ENCODE peak calls at places on chromosomes 1 and 21, in seven cellular contexts. P, L, G, A, C, O and S are unnamed samples.

GRCh38 chr1:15701784-15702183 is 17.7 kb downstream of the PLEKHM2 start:
- DNase-seq in P (no peak), L (no peak), G (no peak), A (no peak), C (no peak), O (no peak), S (no peak)

GRCh38 chr1:47416319-47417128 is 439 bp downstream of the FOXE3 start:
- DNase-seq in P (peak; percentile 42), L (no peak), G (no peak), A (peak; percentile 69), C (no peak), O (no peak), S (no peak)

GRCh38 chr21:39660191-39660590 is 47.5 kb downstream of the B3GALT5 start:
- DNase-seq in P (no peak), L (no peak), G (no peak), A (peak; percentile 70), C (no peak), O (no peak), S (no peak)

GRCh38 chr1:109781807-109782206 is 18.1 kb upstream of the EPS8L3 start:
- DNase-seq in P (no peak), L (no peak), G (no peak), A (no peak), C (no peak), O (no peak), S (no peak)

GRCh38 chr1:148373236-148373935 is 109.7 kb downstream of the PPIAL4G start:
- DNase-seq in P (no peak), L (no peak), G (no peak), A (no peak), C (no peak), O (no peak), S (no peak)

GRCh38 chr1:83033682-83034081 is 965.2 kb downstream of the TTLL7 start:
- DNase-seq in P (no peak), L (no peak), G (no peak), A (no peak), C (no peak), O (no peak), S (no peak)

GRCh38 chr1:75338974-75339483 is 204.8 kb downstream of the LHX8 start:
- DNase-seq in P (peak; percentile 2), L (peak; percentile 54), G (no peak), A (no peak), C (no peak), O (no peak), S (no peak)

GRCh38 chr1:12464627-12465056 is 153.4 kb downstream of the DHRS3 start:
- DNase-seq in P (no peak), L (no peak), G (no peak), A (no peak), C (no peak), O (no peak), S (no peak)

GRCh38 chr1:99886841-99887240 is 36.7 kb downstream of the AGL start:
- DNase-seq in P (no peak), L (no peak), G (no peak), A (no peak), C (no peak), O (no peak), S (no peak)

GRCh38 chr1:96978431-96978830 is 256.8 kb downstream of the PTBP2 start:
- DNase-seq in P (no peak), L (no peak), G (no peak), A (no peak), C (no peak), O (no peak), S (no peak)

GRCh38 chr21:34933609-34934345 is 115.3 kb downstream of the RUNX1 start:
- DNase-seq in P (no peak), L (no peak), G (no peak), A (no peak), C (no peak), O (no peak), S (no peak)

DNA sequence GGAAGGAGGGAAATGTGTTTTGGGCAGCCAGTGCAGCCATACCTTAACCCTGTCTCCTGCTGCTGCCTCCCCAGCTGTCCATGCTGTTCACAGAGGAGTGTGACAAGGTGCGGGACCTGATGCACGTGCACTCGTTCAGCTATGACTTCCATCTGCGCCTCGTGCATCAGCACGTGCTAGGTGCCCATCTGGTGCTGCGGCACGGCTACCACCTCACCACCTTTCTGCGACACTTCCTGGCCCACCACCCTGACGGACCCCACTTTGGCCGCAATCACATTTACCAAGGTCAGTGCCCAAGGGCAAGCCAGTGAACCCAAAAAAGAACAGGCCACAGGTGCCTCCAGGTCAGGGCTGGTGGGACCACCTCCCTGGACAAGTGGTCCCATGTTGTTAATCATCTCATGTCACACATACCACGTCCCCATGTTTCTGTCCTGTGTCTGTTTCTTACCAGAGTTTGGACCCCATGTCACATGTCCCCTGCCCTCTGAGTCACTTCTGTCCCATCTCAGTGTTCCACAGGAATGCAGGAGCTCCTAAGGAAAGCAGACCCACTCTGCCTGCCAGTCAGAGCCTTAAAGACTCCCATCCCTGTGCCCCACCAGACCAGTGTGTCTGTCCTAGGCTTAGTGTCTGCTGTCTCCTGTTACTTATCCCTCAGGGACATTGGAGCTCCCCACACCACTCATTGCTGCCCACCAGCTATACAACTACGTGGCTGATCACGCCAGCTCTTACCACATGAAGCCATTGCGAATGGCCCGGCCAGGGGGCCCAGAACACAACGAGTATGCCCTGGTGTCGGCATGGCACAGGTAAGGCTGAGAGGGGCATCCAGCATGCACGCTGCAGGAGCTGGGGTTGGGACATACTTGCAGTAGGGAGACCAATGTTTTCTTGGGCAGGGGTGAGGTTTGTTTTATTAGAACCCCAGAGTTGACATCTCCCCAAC is 6.6 kb downstream of the HYI start:
- DNase-seq in P (no peak), L (no peak), G (no peak), A (no peak), C (no peak), O (no peak), S (no peak)
- TF ChIP-seq TAF1 in P (no peak), L (no peak), G (no peak), A (no peak), C (no peak), O (no peak), S (no peak)

GRCh38 chr1:202553560-202554038 is 156.7 kb downstream of the SYT2 start:
- DNase-seq in P (no peak), L (peak; percentile 37), G (no peak), A (no peak), C (peak; percentile 72), O (no peak), S (no peak)
- TF ChIP-seq POLR2AphosphoS5 in P (no peak), L (no peak), G (no peak), A (no peak), C (peak; percentile 83), O (no peak), S (no peak)

GRCh38 chr1:113684153-113684541 is 75.1 kb downstream of the PHTF1 start:
- DNase-seq in P (no peak), L (no peak), G (no peak), A (peak; percentile 51), C (peak; percentile 53), O (no peak), S (no peak)
- TF ChIP-seq TAF1 in P (no peak), L (no peak), G (no peak), A (no peak), C (no peak), O (no peak), S (no peak)

GRCh38 chr1:8055973-8056372 is 29.9 kb upstream of the ERRFI1 start:
- DNase-seq in P (no peak), L (no peak), G (peak; percentile 33), A (no peak), C (no peak), O (no peak), S (no peak)

GRCh38 chr1:8051650-8052049 is 25.5 kb upstream of the ERRFI1 start:
- DNase-seq in P (no peak), L (no peak), G (no peak), A (no peak), C (no peak), O (no peak), S (no peak)

GRCh38 chr1:8059161-8059622 is 33.1 kb upstream of the ERRFI1 start:
- DNase-seq in P (no peak), L (no peak), G (no peak), A (no peak), C (no peak), O (no peak), S (no peak)

DNA sequence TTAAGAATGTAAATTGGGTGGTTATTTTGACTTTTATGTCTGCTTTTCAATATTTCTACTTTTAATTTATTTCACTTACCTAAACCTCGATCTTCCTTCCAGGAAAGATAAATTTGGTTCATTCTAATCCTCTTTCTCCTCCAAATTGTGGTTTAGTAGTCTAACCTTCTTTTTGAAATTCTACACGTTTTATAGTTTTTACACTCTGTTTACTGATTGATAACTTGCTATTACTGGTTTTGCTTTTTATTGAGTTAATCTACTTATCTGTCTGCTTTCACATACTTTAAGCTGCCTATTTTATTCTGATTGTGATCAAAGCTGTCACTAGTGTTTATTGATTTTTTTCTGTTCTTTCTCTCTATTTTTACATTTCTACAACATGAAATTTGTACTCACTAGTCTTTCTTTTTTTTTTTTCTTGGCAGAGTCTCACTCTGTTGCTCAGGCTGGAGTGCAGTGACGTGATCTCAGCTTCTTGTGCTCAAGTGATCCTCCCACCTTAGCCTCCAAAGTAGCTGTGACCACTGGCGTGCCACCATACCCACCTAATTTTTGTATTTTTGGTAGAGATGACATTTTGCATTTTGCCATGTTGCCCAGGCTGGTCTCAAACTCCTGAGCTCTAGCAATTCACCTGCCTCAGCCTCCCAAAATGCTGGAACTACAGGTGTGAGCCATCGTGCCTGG is 27.9 kb upstream of the ERRFI1 start:
- DNase-seq in P (no peak), L (no peak), G (no peak), A (no peak), C (no peak), O (no peak), S (no peak)
- TF ChIP-seq POLR2AphosphoS5 in P (no peak), L (no peak), G (no peak), A (no peak), C (no peak), O (no peak), S (no peak)

GRCh38 chr1:6614019-6614952 is 755 bp downstream of the PHF13 start:
- DNase-seq in P (peak; percentile 86), L (no peak), G (no peak), A (peak; percentile 90), C (peak; percentile 97), O (no peak), S (peak; percentile 89)
- TF ChIP-seq TAF1 in P (no peak), L (no peak), G (no peak), A (no peak), C (peak; percentile 33), O (no peak), S (no peak)

DNA sequence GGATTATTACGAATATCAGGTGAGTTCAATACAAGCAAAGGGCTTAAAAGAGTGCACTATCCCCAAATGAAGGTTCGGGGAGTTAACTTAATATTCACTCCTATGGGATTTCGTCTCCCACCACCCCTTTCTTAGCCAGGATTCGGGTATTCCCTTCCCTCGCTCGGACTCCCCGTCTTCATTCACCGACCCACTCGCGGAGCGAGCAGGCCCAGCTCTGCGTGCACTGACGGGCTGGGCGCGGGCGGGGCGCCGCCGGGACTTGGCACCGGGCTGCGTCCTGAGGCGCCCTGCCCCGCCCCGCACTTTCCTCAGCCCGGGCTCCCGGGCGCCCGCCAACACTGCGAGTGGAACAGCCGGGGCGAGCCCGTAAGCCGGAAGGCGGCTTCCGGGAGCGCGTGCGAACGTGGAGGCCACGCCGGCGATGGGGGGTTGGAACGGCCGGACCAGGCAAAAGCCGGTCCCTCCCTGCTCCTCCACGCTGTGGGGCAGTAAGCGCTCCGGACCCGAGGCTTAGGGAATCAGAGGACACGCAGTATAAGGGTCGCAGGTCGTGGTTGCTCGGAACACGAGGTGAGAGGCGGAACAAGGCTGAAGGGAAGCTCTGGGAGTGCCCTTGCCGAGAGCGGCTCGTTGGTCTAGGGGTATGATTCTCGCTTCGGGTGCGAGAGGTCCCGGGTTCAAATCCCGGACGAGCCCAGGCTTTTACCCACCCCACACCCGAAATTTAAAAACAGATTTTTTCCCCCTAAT is 7.5 kb upstream of the MPZL1 start:
- DNase-seq in P (peak; percentile 32), L (peak; percentile 85), G (peak; percentile 68), A (peak; percentile 86), C (peak; percentile 83), O (no peak), S (peak; percentile 52)
- TF ChIP-seq POLR2AphosphoS5 in P (peak; percentile 33), L (peak; percentile 74), G (no peak), A (no peak), C (peak; percentile 63), O (no peak), S (peak; percentile 27)

GRCh38 chr21:38377165-38378093 is 120.6 kb downstream of the KCNJ15 start:
- DNase-seq in P (no peak), L (no peak), G (no peak), A (peak; percentile 30), C (no peak), O (no peak), S (no peak)
- TF ChIP-seq TAF1 in P (no peak), L (no peak), G (no peak), A (no peak), C (no peak), O (no peak), S (no peak)